ENCODE peak calls at places on chromosomes 4 and X, in ten cellular contexts. S is fibroblast of mammary gland; K is mesothelial cell of epicardium; P is Caki2; Y is glutamatergic neuron; N is activated T-cell treated with anti-CD3 and anti-CD28 coated beads for 1 hour; J is effector memory CD8-positive, alpha-beta T cell; R is AG09309; Z is activated CD4-positive, alpha-beta T cell treated with anti-CD3 and anti-CD28 coated beads for 48 hours; D is AG08395. X is an unnamed sample.

GRCh38 chr4:1504786-1505500 is 98.7 kb upstream of the NKX1-1 start:
- DNase-seq in S (no peak), K (peak), P (no peak), Y (no peak), N (no peak), J (no peak), R (no peak), Z (no peak), D (no peak), X (no peak)

GRCh38 chr4:127000846-127001245 is 631.9 kb upstream of the INTU start:
- DNase-seq in S (no peak), K (no peak), P (no peak), Y (no peak), N (no peak), J (no peak), R (no peak), Z (no peak), D (peak), X (no peak)

GRCh38 chr4:119118397-119118796 is 17.2 kb upstream of the MYOZ2 start:
- DNase-seq in S (peak), K (no peak), P (no peak), Y (no peak), N (no peak), J (no peak), R (no peak), Z (no peak), D (no peak), X (no peak)

GRCh38 chrX:49075347-49075746 is 1.5 kb upstream of the PRAF2 start:
- DNase-seq in S (no peak), K (no peak), P (no peak), Y (no peak), N (no peak), J (no peak), R (no peak), Z (no peak), D (no peak), X (no peak)

GRCh38 chr4:135227842-135228241 is 1026.3 kb upstream of the PABPC4L start:
- DNase-seq in S (no peak), K (no peak), P (no peak), Y (no peak), N (no peak), J (no peak), R (no peak), Z (no peak), D (no peak), X (no peak)

GRCh38 chr4:86822136-86822535 is 27.0 kb downstream of the SLC10A6 start:
- DNase-seq in S (no peak), K (no peak), P (no peak), Y (no peak), N (no peak), J (no peak), R (no peak), Z (no peak), D (no peak), X (no peak)

GRCh38 chrX:114583646-114584433 is at the start of gene HTR2C:
- DNase-seq in S (no peak), K (no peak), P (no peak), Y (no peak), N (no peak), J (no peak), R (no peak), Z (no peak), D (no peak), X (no peak)

GRCh38 chr4:177051473-177052060 is 258.1 kb upstream of the NEIL3 start:
- DNase-seq in S (peak), K (no peak), P (no peak), Y (no peak), N (no peak), J (no peak), R (no peak), Z (peak), D (no peak), X (peak)

GRCh38 chr4:41505161-41505653 is 32.8 kb upstream of the LIMCH1 start:
- DNase-seq in S (no peak), K (no peak), P (peak), Y (no peak), N (no peak), J (no peak), R (no peak), Z (no peak), D (peak), X (no peak)

GRCh38 chrX:40644821-40645358 is 2.5 kb downstream of the CXorf38 start:
- DNase-seq in S (peak), K (no peak), P (peak), Y (no peak), N (peak), J (peak), R (peak), Z (peak), D (peak), X (peak)

GRCh38 chrX:100410083-100410590 is at the start of gene PCDH19:
- DNase-seq in S (peak), K (peak), P (peak), Y (peak), N (peak), J (no peak), R (no peak), Z (peak), D (peak), X (peak)

GRCh38 chr4:1316537-1317168 is 27.0 kb downstream of the MAEA start:
- DNase-seq in S (no peak), K (no peak), P (no peak), Y (no peak), N (no peak), J (no peak), R (no peak), Z (no peak), D (no peak), X (no peak)

GRCh38 chrX:7074135-7074907 is 73.2 kb upstream of the STS start:
- DNase-seq in S (no peak), K (no peak), P (no peak), Y (no peak), N (no peak), J (no peak), R (no peak), Z (no peak), D (peak), X (no peak)

GRCh38 chr4:186249785-186250739 is 15.9 kb upstream of the F11 start:
- DNase-seq in S (peak), K (no peak), P (no peak), Y (no peak), N (no peak), J (no peak), R (no peak), Z (no peak), D (no peak), X (no peak)

GRCh38 chrX:131828482-131828881 is 194.6 kb upstream of the STK26 start:
- DNase-seq in S (no peak), K (no peak), P (no peak), Y (no peak), N (no peak), J (no peak), R (no peak), Z (no peak), D (no peak), X (no peak)